ENCODE peak calls at places on chromosomes 6 and 20, in eight cellular contexts. Z is ovary, T is spleen, I is body of pancreas, Y is NB4, W is tibial nerve, H is upper lobe of left lung, X is testis. O is an unnamed sample.

GRCh38 chr6:126123226-126123625 is 136.9 kb downstream of the TRMT11 start:
- DNase-seq in Z (no peak), T (no peak), I (no peak), Y (no peak), W (no peak), H (no peak), X (peak; percentile 85), O (peak; percentile 89)

GRCh38 chr6:147322299-147323162 is 118.3 kb downstream of the STXBP5 start:
- DNase-seq in Z (no peak), T (no peak), I (no peak), Y (peak; percentile 94), W (no peak), H (no peak), X (no peak), O (no peak)

GRCh38 chr6:161029195-161029809 is 37.7 kb downstream of the MAP3K4 start:
- DNase-seq in Z (no peak), T (no peak), I (no peak), Y (peak; percentile 67), W (peak; percentile 29), H (no peak), X (no peak), O (no peak)

GRCh38 chr20:43938017-43938655 is 23.5 kb downstream of the TOX2 start:
- DNase-seq in Z (no peak), T (no peak), I (no peak), Y (no peak), W (no peak), H (no peak), X (no peak), O (no peak)

GRCh38 chr6:3849681-3850450 is 693 bp downstream of the FAM50B start:
- DNase-seq in Z (peak; percentile 49), T (peak; percentile 84), I (peak; percentile 57), Y (peak; percentile 6), W (no peak), H (peak; percentile 90), X (peak; percentile 35), O (peak; percentile 52)

GRCh38 chr20:58712823-58713731 is 20.5 kb downstream of the NPEPL1 start:
- DNase-seq in Z (no peak), T (peak; percentile 65), I (peak; percentile 8), Y (peak; percentile 1), W (peak; percentile 2), H (no peak), X (peak; percentile 11), O (no peak)

GRCh38 chr20:24693466-24694156 is 224.2 kb downstream of the SYNDIG1 start:
- DNase-seq in Z (no peak), T (peak; percentile 62), I (no peak), Y (no peak), W (no peak), H (no peak), X (peak; percentile 11), O (no peak)

GRCh38 chr6:11208267-11208666 is 24.2 kb downstream of the NEDD9 start:
- DNase-seq in Z (no peak), T (no peak), I (no peak), Y (no peak), W (no peak), H (no peak), X (no peak), O (no peak)

GRCh38 chr20:5513975-5514516 is 197.3 kb upstream of the PROKR2 start:
- DNase-seq in Z (no peak), T (no peak), I (no peak), Y (no peak), W (no peak), H (no peak), X (no peak), O (no peak)

GRCh38 chr20:63011798-63012197 is 5.0 kb upstream of the BHLHE23 start:
- DNase-seq in Z (no peak), T (no peak), I (no peak), Y (no peak), W (no peak), H (no peak), X (no peak), O (no peak)

GRCh38 chr20:14449323-14449722 is 111.9 kb upstream of the FLRT3 start:
- DNase-seq in Z (no peak), T (no peak), I (no peak), Y (no peak), W (no peak), H (no peak), X (no peak), O (no peak)

GRCh38 chr6:73728548-73729205 is 32.7 kb downstream of the CD109 start:
- DNase-seq in Z (no peak), T (no peak), I (no peak), Y (peak; percentile 28), W (no peak), H (no peak), X (no peak), O (peak; percentile 15)

DNA sequence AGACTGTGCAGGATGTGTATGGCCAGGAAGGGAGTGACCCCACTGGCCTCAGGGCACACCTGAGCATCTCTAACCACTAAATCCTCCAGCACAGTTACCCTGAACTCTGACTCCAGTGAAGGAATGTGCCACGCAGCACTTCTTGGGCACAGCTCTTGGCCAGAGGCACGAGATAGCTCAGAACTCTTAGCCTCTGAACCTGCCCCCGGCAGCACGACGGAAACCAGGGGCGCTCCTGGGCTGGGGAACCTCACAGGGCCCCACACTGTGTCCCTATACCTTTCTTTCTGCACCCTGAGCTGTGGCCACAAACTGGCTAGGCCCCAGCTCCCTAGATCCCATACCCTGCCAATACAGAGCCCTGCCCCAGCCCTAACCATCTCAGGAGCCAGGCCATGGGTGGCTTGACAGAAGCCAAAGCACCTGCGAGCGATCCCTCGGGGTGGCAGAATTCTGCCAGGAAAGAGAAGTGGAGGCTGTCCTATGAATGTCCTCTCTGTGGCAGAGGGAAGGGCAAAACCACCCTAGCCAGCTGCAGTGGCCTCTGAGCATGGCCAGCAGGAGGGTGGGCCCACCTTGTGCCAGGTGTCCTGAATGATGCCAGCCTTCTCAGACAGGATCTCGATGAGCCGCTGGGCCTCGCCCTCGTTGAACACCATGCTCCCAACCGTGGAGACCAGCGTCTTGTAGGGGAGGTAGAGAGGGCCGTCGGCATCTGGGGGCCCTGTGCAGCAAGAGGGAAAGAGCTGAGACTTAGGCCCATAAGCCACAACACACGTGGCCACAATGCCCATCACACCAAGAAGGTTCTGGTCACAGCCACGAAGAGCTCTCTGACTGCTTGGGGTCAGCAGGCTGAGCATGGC is 39.4 kb downstream of the RRBP1 start:
- DNase-seq in Z (no peak), T (peak; percentile 71), I (no peak), Y (no peak), W (no peak), H (no peak), X (no peak), O (no peak)
- TF ChIP-seq POLR2A in Z (no peak), T (no peak), I (no peak), Y (no peak), W (no peak), H (no peak), X (no peak), O (no peak)

DNA sequence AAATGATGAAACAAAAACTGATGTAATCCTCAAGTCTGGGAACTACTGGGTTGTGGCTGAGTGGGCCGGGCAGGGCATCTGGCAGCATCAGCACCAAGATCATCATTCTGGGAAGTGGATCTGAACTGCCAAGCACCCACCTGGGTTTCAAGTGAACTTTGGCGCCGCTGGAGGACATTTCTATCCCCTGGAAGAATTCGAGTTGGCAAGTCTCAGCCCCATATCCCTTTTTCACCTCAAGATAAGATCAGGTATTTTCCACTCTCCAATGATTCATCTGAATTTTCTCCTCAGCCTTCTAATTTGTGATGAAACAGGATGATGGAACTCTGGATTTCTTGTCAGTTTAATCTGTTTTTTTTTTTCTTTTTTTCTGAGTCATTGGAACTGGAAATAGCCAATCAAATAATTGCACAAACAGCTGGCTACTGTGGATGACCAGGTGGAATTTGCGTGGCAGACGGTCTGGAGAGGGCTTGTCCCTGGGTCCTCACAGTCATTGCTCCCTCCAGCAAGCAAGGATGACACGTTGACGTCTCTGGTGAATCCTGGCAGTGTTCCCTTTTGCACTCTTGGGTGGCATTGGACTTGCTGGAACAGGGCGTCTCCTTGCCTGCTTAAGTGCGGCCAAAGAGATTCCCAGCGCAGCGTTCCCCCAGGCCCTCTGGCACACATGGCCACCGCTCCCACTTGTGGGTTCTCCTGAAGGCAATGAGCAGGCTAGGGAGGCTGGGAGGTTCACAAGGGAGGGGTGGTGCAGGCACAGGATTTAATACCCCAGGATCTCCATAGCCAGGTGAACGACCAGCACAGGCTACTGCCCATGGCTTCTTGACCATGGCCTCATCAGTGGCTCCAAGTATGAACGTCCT is 80.4 kb downstream of the DHX35 start:
- DNase-seq in Z (no peak), T (no peak), I (no peak), Y (no peak), W (no peak), H (no peak), X (no peak), O (no peak)
- TF ChIP-seq POLR2A in Z (no peak), T (no peak), I (no peak), Y (no peak), W (no peak), H (no peak), X (no peak), O (no peak)

GRCh38 chr6:156776470-156776840 is 723 bp upstream of the ARID1B start:
- DNase-seq in Z (no peak), T (no peak), I (no peak), Y (peak; percentile 67), W (peak; percentile 33), H (no peak), X (no peak), O (peak; percentile 79)
- TF ChIP-seq POLR2A in Z (no peak), T (no peak), I (no peak), Y (no peak), W (no peak), H (no peak), X (no peak), O (no peak)

DNA sequence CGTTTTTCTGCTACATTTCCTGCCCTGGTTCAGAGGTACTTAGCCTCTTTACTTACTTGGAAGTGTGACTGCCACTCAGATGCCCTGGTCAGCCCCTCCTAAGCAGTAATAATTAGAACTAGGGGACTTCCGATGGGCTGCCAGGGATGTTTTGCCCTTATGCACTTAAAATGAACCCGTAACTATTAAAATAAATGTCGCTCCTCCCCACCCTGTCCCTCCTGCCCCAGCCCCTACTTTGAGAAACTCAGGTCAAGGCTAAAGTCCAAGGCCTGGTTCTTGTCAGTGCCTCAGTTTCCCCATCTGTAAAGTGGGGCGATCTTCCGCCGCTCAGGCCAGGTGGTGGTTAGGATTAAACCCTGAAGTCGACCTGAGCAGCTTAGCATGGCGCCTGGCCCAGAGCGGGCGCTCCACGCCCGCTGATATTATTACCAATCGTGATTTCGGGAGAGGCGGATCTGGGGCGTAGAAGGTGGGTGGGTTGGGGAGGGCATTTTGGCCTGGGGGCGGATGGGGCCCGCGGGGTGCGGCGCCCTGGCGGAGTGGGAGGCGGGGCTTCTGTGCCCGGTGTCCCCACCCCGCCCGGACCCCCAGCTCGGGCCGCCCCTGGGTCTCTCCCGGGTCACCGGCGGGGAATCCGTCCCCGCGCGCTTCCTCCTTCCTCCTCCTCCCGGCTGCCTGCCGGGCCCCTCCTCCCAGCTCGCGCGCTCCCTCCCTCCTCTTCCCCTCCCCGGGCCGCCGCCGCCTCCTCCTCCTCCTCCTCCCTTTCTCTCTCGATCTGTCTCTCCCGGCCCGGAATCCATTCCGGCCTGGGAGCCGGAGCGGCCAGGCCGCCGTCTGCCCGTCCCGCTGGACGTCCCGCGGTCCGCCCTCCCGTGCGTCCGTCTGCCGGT is at the start of gene SRC:
- DNase-seq in Z (peak; percentile 86), T (peak; percentile 91), I (peak; percentile 81), Y (peak; percentile 49), W (peak; percentile 57), H (peak; percentile 94), X (peak; percentile 84), O (no peak)
- TF ChIP-seq POLR2A in Z (peak; percentile 32), T (no peak), I (peak; percentile 81), Y (no peak), W (peak; percentile 55), H (no peak), X (no peak), O (no peak)

O was measured in erythroblast.